ENCODE peak calls at places on chromosomes 5 and 9, in eight cellular contexts. E is adrenal gland; B is aorta; X is NAMALWA; U is activated naive CD8-positive, alpha-beta T cell treated with anti-CD3 and anti-CD28 coated beads, Interleukin-2, amount 50 U/mL, for 24 hours; S is HEK293T; O is GM23338; Y is left ventricle myocardium inferior. Q is an unnamed sample.

GRCh38 chr5:172918421-172919371 is 40.5 kb upstream of the RPL26L1 start:
- DNase-seq in E (no peak), B (no peak), X (no peak), U (peak), S (no peak), O (no peak), Y (no peak), Q (no peak)

GRCh38 chr5:142012792-142013388 is at the start of gene GNPDA1:
- DNase-seq in E (peak), B (peak), X (peak), U (peak), S (peak), O (peak), Y (peak), Q (peak)

GRCh38 chr9:27519466-27520465 is 4.3 kb upstream of the IFNK start:
- DNase-seq in E (no peak), B (no peak), X (no peak), U (no peak), S (no peak), O (no peak), Y (no peak), Q (no peak)

GRCh38 chr5:80369521-80369920 is 38.3 kb upstream of the ZFYVE16 start:
- DNase-seq in E (no peak), B (no peak), X (no peak), U (no peak), S (no peak), O (no peak), Y (no peak), Q (no peak)

GRCh38 chr5:72252008-72252407 is 68.0 kb downstream of the MRPS27 start:
- DNase-seq in E (no peak), B (no peak), X (no peak), U (no peak), S (no peak), O (no peak), Y (no peak), Q (no peak)

GRCh38 chr9:24245988-24246387 is 299.7 kb downstream of the IZUMO3 start:
- DNase-seq in E (no peak), B (no peak), X (peak), U (no peak), S (peak), O (peak), Y (no peak), Q (no peak)

GRCh38 chr5:112004867-112005532 is 248.0 kb upstream of the NREP start:
- DNase-seq in E (no peak), B (no peak), X (no peak), U (no peak), S (no peak), O (no peak), Y (no peak), Q (no peak)

GRCh38 chr5:181200816-181201215 is 4.2 kb downstream of the TRIM7 start:
- DNase-seq in E (no peak), B (no peak), X (no peak), U (no peak), S (no peak), O (peak), Y (no peak), Q (no peak)

GRCh38 chr9:128250839-128251558 is 24.8 kb downstream of the GOLGA2 start:
- DNase-seq in E (no peak), B (no peak), X (no peak), U (no peak), S (no peak), O (peak), Y (no peak), Q (peak)

GRCh38 chr5:123810911-123811310 is 298.9 kb downstream of the CSNK1G3 start:
- DNase-seq in E (no peak), B (no peak), X (no peak), U (no peak), S (no peak), O (peak), Y (no peak), Q (no peak)

GRCh38 chr9:137723396-137724113 is 104.8 kb downstream of the EHMT1 start:
- DNase-seq in E (no peak), B (no peak), X (no peak), U (no peak), S (no peak), O (no peak), Y (no peak), Q (no peak)

GRCh38 chr5:170316933-170317332 is 19.4 kb upstream of the LCP2 start:
- DNase-seq in E (no peak), B (no peak), X (no peak), U (no peak), S (no peak), O (no peak), Y (no peak), Q (no peak)

GRCh38 chr9:137689745-137690529 is 71.1 kb downstream of the EHMT1 start:
- DNase-seq in E (no peak), B (no peak), X (no peak), U (no peak), S (no peak), O (no peak), Y (no peak), Q (no peak)

GRCh38 chr9:4600363-4600762 is 61.7 kb upstream of the PLPP6 start:
- DNase-seq in E (no peak), B (no peak), X (peak), U (no peak), S (no peak), O (no peak), Y (no peak), Q (no peak)